ENCODE peak calls at places on chromosomes 12 and 14, in nine cellular contexts. V is MM.1S, H is ovary, Z is neural progenitor cell, S is tibial artery, E is A673, M is BE2C, L is transverse colon, R is endodermal cell. Q is an unnamed sample.
A peak's percentile ranks its signal among the peaks of the same experiment; 100 is the strongest.

GRCh38 chr12:32466986-32467711 is 67.8 kb downstream of the FGD4 start:
- DNase-seq in L (no peak), E (no peak), S (no peak), H (no peak), Z (no peak), M (no peak), V (peak; percentile 2), R (no peak), Q (no peak)

GRCh38 chr12:112488257-112488926 is 69.6 kb downstream of the PTPN11 start:
- DNase-seq in R (no peak), M (no peak), H (no peak), E (no peak), Z (no peak), S (no peak), L (no peak), V (no peak), Q (no peak)

GRCh38 chr12:4221157-4221556 is 52.4 kb upstream of the CCND2 start:
- DNase-seq in M (no peak), L (no peak), S (no peak), Z (no peak), H (no peak), R (no peak), E (no peak), V (no peak), Q (no peak)

GRCh38 chr12:121196902-121197301 is 13.0 kb upstream of the P2RX4 start:
- DNase-seq in L (no peak), H (no peak), S (no peak), Z (no peak), R (no peak), M (no peak), E (no peak), V (no peak), Q (no peak)

GRCh38 chr14:69886843-69887242 is 7.6 kb downstream of the SMOC1 start:
- DNase-seq in H (no peak), E (no peak), R (no peak), V (no peak), M (no peak), L (no peak), Z (no peak), S (no peak), Q (no peak)

GRCh38 chr12:5273709-5274108 is 158.2 kb upstream of the NTF3 start:
- DNase-seq in S (no peak), L (no peak), M (no peak), R (peak; percentile 60), H (no peak), V (no peak), Z (peak; percentile 56), E (no peak), Q (no peak)

GRCh38 chr12:131833896-131834641 is 5.9 kb downstream of the MMP17 start:
- DNase-seq in H (peak; percentile 43), E (peak; percentile 66), R (peak; percentile 75), V (no peak), M (peak; percentile 50), L (no peak), Z (peak; percentile 69), S (no peak), Q (no peak)

GRCh38 chr12:1993871-1994371 is 10.3 kb downstream of the DCP1B start:
- DNase-seq in M (no peak), H (no peak), Z (no peak), R (no peak), E (peak; percentile 73), S (no peak), L (peak; percentile 60), V (no peak), Q (no peak)

GRCh38 chr14:75515631-75515999 is 6.7 kb upstream of the BATF start:
- DNase-seq in V (no peak), E (no peak), S (no peak), M (no peak), Z (no peak), L (no peak), H (no peak), R (no peak), Q (no peak)

GRCh38 chr14:51145246-51145645 is 50.3 kb upstream of the TRIM9 start:
- DNase-seq in L (no peak), E (no peak), V (no peak), R (no peak), H (no peak), M (no peak), S (no peak), Z (no peak), Q (no peak)

GRCh38 chr12:13152756-13153155 is 43.8 kb upstream of the EMP1 start:
- DNase-seq in R (no peak), M (no peak), H (no peak), Z (no peak), S (no peak), E (no peak), V (no peak), L (no peak), Q (no peak)

GRCh38 chr14:73058923-73059311 is 583 bp downstream of the RBM25 start:
- DNase-seq in L (no peak), M (peak; percentile 26), S (peak; percentile 45), E (peak; percentile 38), H (no peak), V (no peak), Z (peak; percentile 48), R (peak; percentile 65), Q (no peak)

DNA sequence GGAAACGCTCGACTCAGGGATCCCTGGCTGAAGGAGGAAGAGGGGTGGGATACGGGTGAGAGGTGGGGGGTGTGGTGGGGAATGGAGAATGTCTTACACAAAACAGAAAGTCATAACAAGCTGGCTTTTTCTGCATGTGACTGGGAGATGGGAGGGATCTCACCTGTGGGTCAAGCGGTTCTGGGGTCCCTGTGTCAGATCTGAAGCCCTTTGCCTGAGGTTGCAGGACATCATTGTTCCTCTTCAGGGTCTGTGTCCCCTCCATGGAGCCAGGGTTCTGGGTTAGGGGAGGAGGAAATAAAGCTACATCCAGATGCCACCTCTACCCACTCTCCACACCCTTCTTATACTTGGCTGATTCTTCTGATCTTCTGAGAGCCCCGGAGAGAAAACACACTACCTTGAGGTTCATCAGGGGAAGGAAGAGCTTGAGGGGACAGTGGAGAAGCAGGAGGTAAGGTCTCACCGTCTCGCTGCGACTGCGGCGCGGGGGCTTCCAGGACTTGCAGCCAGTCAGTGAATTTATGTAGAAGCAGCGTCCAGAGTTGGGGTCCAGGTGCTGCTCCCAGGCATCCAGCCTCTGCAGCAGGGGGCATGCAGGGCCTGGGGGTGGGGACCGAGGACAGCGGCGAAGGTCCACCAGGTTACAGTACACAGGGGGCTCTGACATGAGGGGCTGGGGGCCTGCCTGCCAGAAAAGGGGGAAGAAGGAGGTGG is 2.5 kb downstream of the ARHGAP9 start:
- DNase-seq in L (no peak), S (no peak), Z (no peak), H (no peak), E (no peak), M (no peak), V (no peak), R (no peak), Q (no peak)
- H3K4me3 ChIP-seq in L (no peak overlapping the region), S (peak overlapping the region; percentile 52), Z (no peak overlapping the region), H (no peak overlapping the region), E (no peak overlapping the region), M (no peak overlapping the region), V (no peak overlapping the region), R (no peak overlapping the region), Q (peak overlapping the region; percentile 2)

GRCh38 chr12:26822051-26822450 is 10.9 kb downstream of the ITPR2 start:
- DNase-seq in L (no peak), Z (no peak), S (no peak), H (no peak), V (no peak), E (no peak), R (no peak), M (no peak), Q (no peak)

GRCh38 chr12:26817183-26817591 is 15.8 kb downstream of the ITPR2 start:
- DNase-seq in L (no peak), V (peak; percentile 66), Z (no peak), S (no peak), R (no peak), H (no peak), M (no peak), E (no peak), Q (no peak)

GRCh38 chr12:26818201-26818600 is 14.8 kb downstream of the ITPR2 start:
- DNase-seq in M (no peak), L (no peak), Z (no peak), S (no peak), E (no peak), H (no peak), V (no peak), R (no peak), Q (no peak)

GRCh38 chr12:26821212-26821701 is 11.7 kb downstream of the ITPR2 start:
- DNase-seq in M (no peak), E (peak; percentile 37), L (no peak), R (no peak), H (no peak), Z (no peak), S (no peak), V (no peak), Q (no peak)

GRCh38 chr12:26818636-26819035 is 14.4 kb downstream of the ITPR2 start:
- DNase-seq in H (no peak), Z (no peak), S (no peak), R (no peak), E (no peak), V (no peak), M (no peak), L (no peak), Q (no peak)
- H3K4me1 ChIP-seq in H (no peaks in the 10 kb centered on the region), Z (no peaks in the 10 kb centered on the region), S (no peaks in the 10 kb centered on the region), R (no peaks in the 10 kb centered on the region), E (peaks cover 3% of the 10 kb centered on the region), V (peaks cover 17% of the 10 kb centered on the region), M (no peaks in the 10 kb centered on the region), L (no peaks in the 10 kb centered on the region), Q (no peaks in the 10 kb centered on the region)

DNA sequence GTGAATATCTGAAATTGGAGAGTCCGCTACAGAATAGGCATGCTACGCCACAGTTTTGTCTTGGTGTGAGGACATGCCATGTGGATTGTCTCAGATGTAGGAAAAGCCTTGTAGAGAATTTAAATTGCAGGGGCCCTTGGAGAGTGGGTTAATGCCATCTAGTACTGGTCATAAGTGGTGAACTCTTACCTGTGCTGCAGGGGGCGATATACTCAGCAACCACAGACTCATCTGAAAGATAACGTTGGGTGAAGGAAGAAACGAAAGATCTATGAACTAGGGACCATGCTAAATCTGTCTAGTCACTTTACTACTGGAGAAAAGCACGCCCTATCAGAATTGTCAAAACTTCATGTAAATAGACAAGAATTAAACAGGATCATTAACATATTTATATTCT is 33.7 kb upstream of the A2M start:
- DNase-seq in H (no peak), V (no peak), M (no peak), L (no peak), E (no peak), Z (no peak), S (no peak), R (peak; percentile 81), Q (no peak)
- TF ChIP-seq CTCF in H (no peak), V (peak; percentile 18), M (no peak), L (no peak), E (peak; percentile 16), Z (peak; percentile 40), S (no peak), R (peak; percentile 99), Q (no peak)

DNA sequence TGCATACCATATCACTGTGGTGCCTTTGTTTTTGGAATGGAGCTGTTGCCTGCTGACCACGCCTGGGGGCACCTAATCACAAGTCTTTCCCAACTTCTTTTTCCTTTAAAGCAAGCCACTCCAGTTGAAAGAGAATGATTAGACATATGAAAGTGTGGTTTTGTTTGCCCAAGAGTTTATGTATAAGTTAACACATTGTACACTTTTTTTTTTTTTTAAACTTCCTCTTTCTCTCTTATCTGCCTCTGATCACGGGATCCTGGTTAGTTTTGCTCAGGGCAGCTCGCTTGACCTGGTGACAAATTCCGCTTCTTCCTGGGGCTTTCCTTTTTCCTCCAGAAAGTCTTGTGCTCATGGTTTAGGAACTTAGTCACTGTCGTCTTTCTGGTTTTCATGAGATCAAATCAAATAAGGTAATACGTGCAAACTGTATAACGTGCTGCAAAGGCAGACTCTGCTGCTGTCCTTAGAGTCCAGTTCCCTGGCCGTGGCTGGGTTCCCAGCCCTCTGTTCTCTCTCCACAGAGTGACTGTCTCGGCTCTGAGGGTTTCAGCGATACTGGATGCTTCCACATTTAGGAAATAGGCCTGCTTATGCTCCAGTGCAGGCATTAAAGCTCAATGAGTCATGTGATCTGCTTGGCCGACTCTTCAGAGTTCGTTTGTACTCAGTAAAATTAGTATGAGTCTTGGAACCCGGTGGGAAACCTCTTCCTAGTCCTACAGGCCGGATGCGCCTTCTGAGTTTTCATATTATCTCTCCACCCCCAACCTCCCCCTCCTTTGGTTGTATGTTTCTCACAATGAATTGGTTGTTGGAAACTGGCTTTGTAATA is 15.2 kb downstream of the RASSF3 start:
- DNase-seq in H (no peak), V (no peak), S (peak; percentile 79), M (peak; percentile 45), R (no peak), L (peak; percentile 54), Z (no peak), E (peak; percentile 94), Q (no peak)
- H3K4me3 ChIP-seq in H (peak overlapping the region; percentile 5), V (no peak overlapping the region), S (peak overlapping the region; percentile 34), M (peak overlapping the region; percentile 31), R (no peak overlapping the region), L (peak overlapping the region; percentile 12), Z (no peak overlapping the region), E (peak overlapping the region; percentile 28), Q (peak overlapping the region; percentile 18)

Q was measured in tibial nerve.